ENCODE peak calls at places on chromosomes 3 and 15, in six cellular contexts. R, V, S, D, J and T are unnamed samples.

GRCh38 chr3:156939315-156939714 is 113.2 kb downstream of the LEKR1 start:
- DNase-seq in D (no peak), V (no peak), S (no peak), R (no peak), J (no peak), T (no peak)

GRCh38 chr3:128584412-128585020 is 66.1 kb downstream of the RPN1 start:
- DNase-seq in J (peak), V (peak), R (peak), D (peak), S (peak), T (peak)

GRCh38 chr15:72353266-72353665 is 22.5 kb downstream of the HEXA start:
- DNase-seq in D (no peak), R (peak), J (no peak), S (no peak), V (peak), T (no peak)

GRCh38 chr3:111336511-111336910 is 205.5 kb upstream of the CD96 start:
- DNase-seq in S (no peak), J (no peak), V (no peak), R (peak), D (no peak), T (peak)

GRCh38 chr3:196867155-196867506 is 589 bp upstream of the SENP5 start:
- DNase-seq in S (peak), J (no peak), R (no peak), V (no peak), D (no peak), T (no peak)

GRCh38 chr3:56365905-56366640 is 102.2 kb downstream of the ERC2 start:
- DNase-seq in D (no peak), J (no peak), V (no peak), R (no peak), S (no peak), T (no peak)

GRCh38 chr15:85865070-85865684 is 70.5 kb upstream of the KLHL25 start:
- DNase-seq in R (peak), V (peak), J (no peak), D (peak), S (no peak), T (peak)

GRCh38 chr3:135973846-135974245 is 8.3 kb downstream of the PPP2R3A start:
- DNase-seq in D (no peak), S (no peak), J (no peak), V (no peak), R (no peak), T (no peak)

GRCh38 chr3:30198162-30198561 is 408.2 kb upstream of the TGFBR2 start:
- DNase-seq in S (no peak), V (no peak), D (no peak), R (no peak), J (no peak), T (no peak)

GRCh38 chr15:49423021-49423420 is at the start of gene FGF7:
- DNase-seq in R (peak), V (peak), J (no peak), D (peak), S (no peak), T (peak)

GRCh38 chr3:196422976-196423781 is 9.0 kb downstream of the UBXN7 start:
- DNase-seq in S (peak), J (peak), D (peak), V (no peak), R (no peak), T (peak)

GRCh38 chr15:66997212-66997611 is 68.2 kb upstream of the SMAD3 start:
- DNase-seq in R (peak), J (no peak), S (no peak), V (peak), D (no peak), T (peak)

GRCh38 chr15:66222273-66223198 is 31.0 kb downstream of the MEGF11 start:
- DNase-seq in S (no peak), R (no peak), V (no peak), J (no peak), D (no peak), T (no peak)

GRCh38 chr3:143348486-143349327 is 229.1 kb downstream of the CHST2 start:
- DNase-seq in D (no peak), R (no peak), V (no peak), S (no peak), J (no peak), T (no peak)

GRCh38 chr15:99037646-99038045 is 30.1 kb upstream of the PGPEP1L start:
- DNase-seq in S (no peak), R (no peak), J (no peak), V (no peak), D (no peak), T (no peak)

GRCh38 chr3:32569540-32570425 is 875 bp downstream of the DYNC1LI1 start:
- DNase-seq in S (peak), J (peak), D (peak), V (peak), R (peak), T (no peak)

GRCh38 chr15:78811124-78811824 is at the start of gene ADAMTS7:
- DNase-seq in V (peak), J (peak), D (peak), R (peak), S (peak), T (peak)

GRCh38 chr3:174619244-174619643 is 239.9 kb upstream of the NAALADL2 start:
- DNase-seq in R (no peak), V (no peak), S (no peak), D (no peak), J (no peak), T (no peak)

GRCh38 chr3:156742401-156742800 is 68.0 kb downstream of the TIPARP start:
- DNase-seq in V (no peak), R (no peak), D (no peak), J (no peak), S (no peak), T (no peak)

GRCh38 chr15:28989239-28989830 is 103.6 kb downstream of the APBA2 start:
- DNase-seq in V (no peak), J (no peak), D (no peak), S (no peak), R (no peak), T (no peak)

GRCh38 chr3:160447544-160447943 is 2.0 kb downstream of the TRIM59 start:
- DNase-seq in D (no peak), J (no peak), R (peak), V (peak), S (no peak), T (peak)

GRCh38 chr3:171901615-171902312 is 58.6 kb downstream of the TMEM212 start:
- DNase-seq in S (no peak), V (peak), D (no peak), R (no peak), J (no peak), T (no peak)

GRCh38 chr3:122233109-122233952 is 49.9 kb downstream of the CASR start:
- DNase-seq in R (no peak), J (no peak), S (no peak), D (no peak), V (no peak), T (no peak)

GRCh38 chr3:15042936-15043335 is 22.2 kb downstream of the MRPS25 start:
- DNase-seq in R (peak), D (no peak), J (no peak), S (no peak), V (no peak), T (peak)

GRCh38 chr3:157201648-157202278 is 41.8 kb upstream of the CCNL1 start:
- DNase-seq in R (peak), D (no peak), S (no peak), J (no peak), V (peak), T (peak)

GRCh38 chr15:66886241-66886675 is 179.1 kb upstream of the SMAD3 start:
- DNase-seq in V (no peak), D (no peak), S (peak), R (no peak), J (no peak), T (no peak)

GRCh38 chr15:58409861-58410260 is 21.9 kb upstream of the LIPC start:
- DNase-seq in J (no peak), S (no peak), R (no peak), D (no peak), V (no peak), T (no peak)

GRCh38 chr3:192571197-192571791 is 156.0 kb downstream of the FGF12 start:
- DNase-seq in V (peak), J (peak), R (peak), D (peak), S (peak), T (peak)

GRCh38 chr3:154598166-154598565 is 168.2 kb upstream of the GPR149 start:
- DNase-seq in S (no peak), D (no peak), V (no peak), J (no peak), R (no peak), T (no peak)

GRCh38 chr15:40927497-40928346 is 1.4 kb upstream of the DLL4 start:
- DNase-seq in V (no peak), D (no peak), S (peak), R (peak), J (no peak), T (no peak)
- H3K4me3 ChIP-seq in V (peak), D (peak), S (peak), R (peak), J (peak), T (no peak)

GRCh38 chr3:152359385-152360248 is 90.9 kb downstream of the MBNL1 start:
- DNase-seq in S (no peak), J (no peak), D (no peak), R (peak), V (no peak), T (peak)
- H3K27ac ChIP-seq in S (no peak), J (peak), D (peak), R (peak), V (no peak), T (no peak)

DNA sequence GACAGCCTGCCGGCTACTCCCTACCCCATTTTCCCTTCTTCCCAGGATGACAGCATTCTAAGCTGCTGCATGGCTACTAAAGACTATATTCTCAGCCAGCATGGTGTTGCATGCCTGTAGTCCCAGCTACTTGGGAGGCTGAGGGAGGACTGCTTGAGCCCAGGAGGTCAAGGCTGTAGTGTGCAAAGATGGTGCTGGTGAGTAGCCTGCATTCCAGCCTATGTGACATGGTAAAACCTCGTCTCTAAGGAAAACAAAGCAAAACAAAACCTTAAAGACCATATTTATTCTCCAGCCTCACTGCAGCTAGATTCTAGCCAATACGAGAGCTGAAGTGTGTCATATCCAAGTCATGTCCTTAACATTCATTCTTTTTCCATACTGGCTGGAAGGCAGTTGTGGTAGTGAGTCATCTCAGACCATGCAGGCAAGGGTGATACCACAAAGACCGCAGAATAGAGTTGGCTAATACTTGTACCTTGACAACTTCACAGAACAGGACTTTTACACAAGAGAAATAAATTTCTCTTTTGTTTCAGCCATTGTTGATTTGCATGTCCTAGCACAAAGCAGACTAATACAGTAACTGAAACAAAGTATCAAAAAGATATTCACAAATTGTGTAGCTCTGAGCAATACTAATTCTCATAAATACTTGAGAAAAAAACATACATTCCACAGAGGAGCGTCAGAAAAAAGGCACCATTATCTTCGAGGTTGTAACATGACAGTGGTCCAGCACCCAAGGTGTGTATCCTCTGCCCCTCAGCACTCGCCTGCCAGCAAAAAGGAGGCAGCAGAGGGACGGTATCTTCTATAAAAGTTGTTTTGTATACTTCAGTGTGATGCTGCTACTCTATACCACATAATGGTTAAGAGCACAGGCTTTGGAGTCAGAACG is 14.8 kb downstream of the PBRM1 start:
- DNase-seq in V (peak), R (peak), D (no peak), S (no peak), J (no peak), T (peak)
- H3K4me3 ChIP-seq in V (no peak), R (peak), D (no peak), S (no peak), J (no peak), T (peak)

GRCh38 chr15:84648539-84648938 is 5.5 kb downstream of the WDR73 start:
- DNase-seq in D (no peak), R (peak), J (peak), S (no peak), V (no peak), T (no peak)

GRCh38 chr15:84647726-84648125 is 6.4 kb downstream of the WDR73 start:
- DNase-seq in V (no peak), R (no peak), J (no peak), D (no peak), S (no peak), T (no peak)

GRCh38 chr15:84645496-84645895 is 8.6 kb downstream of the WDR73 start:
- DNase-seq in R (no peak), V (no peak), S (no peak), D (no peak), J (peak), T (no peak)

GRCh38 chr15:84645997-84646396 is 8.1 kb downstream of the WDR73 start:
- DNase-seq in R (no peak), D (no peak), S (no peak), V (no peak), J (no peak), T (no peak)

GRCh38 chr15:84643838-84644237 is 10.2 kb downstream of the WDR73 start:
- DNase-seq in D (no peak), J (no peak), R (no peak), S (no peak), V (no peak), T (no peak)
- H3K27ac ChIP-seq in D (no peak), J (peak), R (no peak), S (no peak), V (no peak), T (no peak)

GRCh38 chr3:58059349-58060321 is 51.4 kb downstream of the FLNB start:
- DNase-seq in S (peak), V (peak), J (no peak), R (peak), D (peak), T (peak)
- H3K4me3 ChIP-seq in S (no peak), V (no peak), J (no peak), R (peak), D (no peak), T (no peak)

GRCh38 chr15:40075298-40076044 is 33.2 kb downstream of the BMF start:
- DNase-seq in V (no peak), S (no peak), J (no peak), D (no peak), R (no peak), T (no peak)
- H3K27ac ChIP-seq in V (no peak), S (no peak), J (no peak), D (no peak), R (no peak), T (no peak)